ENCODE peak calls at places on chromosomes 5 and 9, in six cellular contexts. K is fibroblast of mammary gland, W is A549, B is spleen, V is lower lobe of right lung, P is BE2C. Q is an unnamed sample.

GRCh38 chr5:138722518-138722917 is 30.7 kb upstream of the CTNNA1 start:
- DNase-seq in K (no peak), W (no peak), B (no peak), V (peak), P (no peak), Q (no peak)

GRCh38 chr5:54140247-54140646 is 170.1 kb downstream of the ARL15 start:
- DNase-seq in K (no peak), W (no peak), B (no peak), V (no peak), P (no peak), Q (no peak)

GRCh38 chr9:137786511-137786920 is 91.1 kb upstream of the CACNA1B start:
- DNase-seq in K (peak), W (no peak), B (no peak), V (no peak), P (no peak), Q (no peak)

GRCh38 chr5:135124128-135124527 is 90.1 kb upstream of the PITX1 start:
- DNase-seq in K (no peak), W (no peak), B (no peak), V (no peak), P (no peak), Q (no peak)

GRCh38 chr9:80177949-80178480 is 606.2 kb downstream of the TLE4 start:
- DNase-seq in K (no peak), W (no peak), B (no peak), V (no peak), P (no peak), Q (no peak)

GRCh38 chr9:27118916-27119315 is 9.9 kb downstream of the TEK start:
- DNase-seq in K (peak), W (peak), B (no peak), V (no peak), P (no peak), Q (no peak)

GRCh38 chr5:59128646-59129290 is 545.9 kb downstream of the RAB3C start:
- DNase-seq in K (no peak), W (peak), B (no peak), V (no peak), P (no peak), Q (no peak)

GRCh38 chr5:65722575-65723424 is 795 bp downstream of the NLN start:
- DNase-seq in K (peak), W (peak), B (no peak), V (no peak), P (peak), Q (peak)

GRCh38 chr5:6461793-6462650 is 13.4 kb downstream of the UBE2QL1 start:
- DNase-seq in K (no peak), W (no peak), B (no peak), V (no peak), P (no peak), Q (no peak)

GRCh38 chr5:15717002-15717401 is 217.0 kb downstream of the FBXL7 start:
- DNase-seq in K (peak), W (no peak), B (no peak), V (no peak), P (peak), Q (no peak)

GRCh38 chr5:133580618-133581017 is 31.7 kb downstream of the FSTL4 start:
- DNase-seq in K (no peak), W (no peak), B (no peak), V (no peak), P (no peak), Q (no peak)

GRCh38 chr9:79883073-79883645 is 311.4 kb downstream of the TLE4 start:
- DNase-seq in K (no peak), W (no peak), B (peak), V (no peak), P (no peak), Q (no peak)

GRCh38 chr9:106111039-106111740 is 416.8 kb downstream of the TMEM38B start:
- DNase-seq in K (no peak), W (no peak), B (no peak), V (no peak), P (no peak), Q (no peak)

GRCh38 chr9:79651251-79651795 is 79.6 kb downstream of the TLE4 start:
- DNase-seq in K (no peak), W (no peak), B (peak), V (peak), P (no peak), Q (no peak)

GRCh38 chr5:61132559-61132958 is 29.7 kb downstream of the SMIM15 start:
- DNase-seq in K (no peak), W (no peak), B (no peak), V (no peak), P (no peak), Q (no peak)

GRCh38 chr5:139635191-139635590 is 13.0 kb upstream of the CXXC5 start:
- DNase-seq in K (no peak), W (no peak), B (peak), V (no peak), P (no peak), Q (no peak)

GRCh38 chr5:2506603-2507002 is 244.9 kb downstream of the IRX2 start:
- DNase-seq in K (no peak), W (no peak), B (no peak), V (no peak), P (no peak), Q (no peak)

GRCh38 chr9:20087481-20087880 is 298.6 kb upstream of the SLC24A2 start:
- DNase-seq in K (peak), W (no peak), B (no peak), V (no peak), P (no peak), Q (no peak)

GRCh38 chr5:109689740-109690455 is at the start of gene MAN2A1:
- DNase-seq in K (peak), W (peak), B (no peak), V (peak), P (peak), Q (peak)

GRCh38 chr9:38414040-38414723 is 10.1 kb downstream of the IGFBPL1 start:
- DNase-seq in K (no peak), W (no peak), B (no peak), V (no peak), P (no peak), Q (no peak)

GRCh38 chr9:5872496-5872895 is 18.2 kb upstream of the MLANA start:
- DNase-seq in K (no peak), W (no peak), B (no peak), V (no peak), P (no peak), Q (no peak)

GRCh38 chr9:4959028-4959427 is 26.0 kb upstream of the JAK2 start:
- DNase-seq in K (no peak), W (no peak), B (no peak), V (no peak), P (no peak), Q (no peak)

GRCh38 chr5:81773574-81773973 is 22.7 kb upstream of the SSBP2 start:
- DNase-seq in K (no peak), W (peak), B (no peak), V (no peak), P (no peak), Q (no peak)

GRCh38 chr5:67094476-67095300 is 101.9 kb downstream of the CD180 start:
- DNase-seq in K (peak), W (no peak), B (no peak), V (no peak), P (no peak), Q (no peak)

GRCh38 chr9:20509464-20509863 is 112.8 kb downstream of the MLLT3 start:
- DNase-seq in K (no peak), W (no peak), B (no peak), V (no peak), P (no peak), Q (no peak)

GRCh38 chr5:79173626-79174025 is 62.0 kb downstream of the BHMT start:
- DNase-seq in K (no peak), W (no peak), B (no peak), V (no peak), P (no peak), Q (no peak)

GRCh38 chr5:176402684-176403083 is 13.7 kb downstream of the CLTB start:
- DNase-seq in K (no peak), W (no peak), B (peak), V (no peak), P (peak), Q (peak)

GRCh38 chr9:93891549-93892310 is 63.4 kb downstream of the BARX1 start:
- DNase-seq in K (no peak), W (no peak), B (peak), V (peak), P (no peak), Q (no peak)

GRCh38 chr5:143023447-143024096 is 253.4 kb downstream of the ARHGAP26 start:
- DNase-seq in K (peak), W (no peak), B (no peak), V (no peak), P (peak), Q (peak)

GRCh38 chr5:53369681-53370080 is 110.7 kb upstream of the FST start:
- DNase-seq in K (peak), W (no peak), B (no peak), V (no peak), P (no peak), Q (no peak)

GRCh38 chr5:179287071-179287470 is 58.2 kb downstream of the ADAMTS2 start:
- DNase-seq in K (no peak), W (no peak), B (peak), V (peak), P (peak), Q (no peak)

GRCh38 chr9:22203371-22204138 is 194.4 kb upstream of the CDKN2B start:
- DNase-seq in K (peak), W (no peak), B (no peak), V (no peak), P (no peak), Q (no peak)

GRCh38 chr5:37615184-37615583 is 224.7 kb downstream of the GDNF start:
- DNase-seq in K (peak), W (no peak), B (no peak), V (no peak), P (no peak), Q (no peak)

GRCh38 chr9:14023285-14023684 is 290.7 kb downstream of the NFIB start:
- DNase-seq in K (no peak), W (no peak), B (no peak), V (no peak), P (no peak), Q (no peak)
- H3K4me3 ChIP-seq in K (no peak), W (no peak), B (no peak), V (no peak), P (no peak), Q (no peak)

GRCh38 chr5:39270172-39270848 is 50.9 kb upstream of the FYB1 start:
- DNase-seq in K (no peak), W (no peak), B (no peak), V (no peak), P (no peak), Q (no peak)
- H3K4me3 ChIP-seq in K (no peak), W (no peak), B (peak), V (peak), P (no peak), Q (no peak)

GRCh38 chr5:7867260-7867659 is 1.6 kb downstream of the FASTKD3 start:
- DNase-seq in K (no peak), W (no peak), B (no peak), V (no peak), P (no peak), Q (no peak)

GRCh38 chr5:7869474-7870136 is 657 bp downstream of the MTRR start:
- DNase-seq in K (no peak), W (no peak), B (no peak), V (peak), P (no peak), Q (peak)

GRCh38 chr5:7868427-7868772 is 431 bp downstream of the FASTKD3 start:
- DNase-seq in K (no peak), W (no peak), B (no peak), V (no peak), P (no peak), Q (no peak)

GRCh38 chr5:7868773-7869473 is at the start of the genes FASTKD3 and MTRR:
- DNase-seq in K (peak), W (peak), B (peak), V (peak), P (peak), Q (peak)

GRCh38 chr5:7866194-7866593 is 2.6 kb downstream of the FASTKD3 start:
- DNase-seq in K (no peak), W (no peak), B (no peak), V (no peak), P (no peak), Q (no peak)
- H3K4me3 ChIP-seq in K (no peak), W (no peak), B (no peak), V (no peak), P (no peak), Q (no peak)

GRCh38 chr9:134266418-134266817 is 59.8 kb upstream of the RXRA start:
- DNase-seq in K (no peak), W (no peak), B (no peak), V (no peak), P (no peak), Q (no peak)

GRCh38 chr9:134263575-134263974 is 62.7 kb upstream of the RXRA start:
- DNase-seq in K (no peak), W (no peak), B (no peak), V (no peak), P (no peak), Q (no peak)

GRCh38 chr9:134264169-134264568 is 62.1 kb upstream of the RXRA start:
- DNase-seq in K (no peak), W (no peak), B (no peak), V (no peak), P (no peak), Q (no peak)

GRCh38 chr9:134267305-134268265 is 58.7 kb upstream of the RXRA start:
- DNase-seq in K (no peak), W (no peak), B (no peak), V (no peak), P (no peak), Q (no peak)

DNA sequence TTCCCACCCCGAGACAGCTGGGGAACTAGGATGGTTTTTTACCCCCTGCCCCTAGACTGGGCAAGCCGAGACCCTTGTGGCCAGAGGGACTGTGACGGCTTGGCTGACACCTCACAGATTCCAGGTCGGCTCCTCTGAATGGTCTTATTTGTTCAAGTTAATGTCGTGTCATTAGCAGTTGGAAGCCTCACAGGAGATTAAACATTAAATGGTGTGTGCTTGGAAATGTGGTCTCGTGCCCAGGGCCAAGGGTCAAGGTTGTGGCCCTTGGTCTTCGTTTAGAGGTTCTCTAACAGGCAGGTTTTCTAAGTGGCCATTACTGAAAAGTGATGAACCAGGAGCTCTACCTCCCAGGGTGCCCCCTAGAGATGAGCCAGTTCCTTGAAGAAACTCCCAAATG is 61.2 kb upstream of the RXRA start:
- DNase-seq in K (no peak), W (no peak), B (no peak), V (no peak), P (no peak), Q (no peak)
- H3K4me3 ChIP-seq in K (no peak), W (no peak), B (no peak), V (no peak), P (no peak), Q (no peak)

DNA sequence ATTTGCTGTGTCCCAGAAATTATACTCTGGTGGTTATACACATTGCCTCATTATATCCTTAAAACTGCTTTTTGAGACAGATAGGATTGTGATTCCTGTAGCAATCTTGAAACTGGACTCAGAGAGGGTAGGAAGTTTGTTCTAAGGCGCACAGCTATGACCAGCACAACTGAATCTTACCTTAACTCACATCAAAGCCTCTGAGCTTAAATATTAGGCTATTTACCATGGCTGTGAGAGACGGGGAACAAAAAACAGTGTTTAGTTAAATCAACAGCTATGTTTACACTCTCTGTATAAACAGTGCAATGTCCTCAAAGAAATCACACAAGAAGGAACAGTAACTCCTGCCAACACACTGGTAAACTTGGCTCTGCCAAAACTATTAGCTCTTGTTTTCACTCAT is 50.9 kb upstream of the TUT7 start:
- DNase-seq in K (peak), W (peak), B (no peak), V (no peak), P (no peak), Q (no peak)
- H3K4me3 ChIP-seq in K (no peak), W (no peak), B (no peak), V (no peak), P (no peak), Q (no peak)

GRCh38 chr9:99103505-99103904 is 1.4 kb upstream of the TGFBR1 start:
- DNase-seq in K (no peak), W (peak), B (no peak), V (no peak), P (no peak), Q (no peak)
- H3K4me3 ChIP-seq in K (no peak), W (peak), B (no peak), V (peak), P (no peak), Q (no peak)

GRCh38 chr5:128537306-128537998 is 593 bp downstream of the FBN2 start:
- DNase-seq in K (peak), W (peak), B (peak), V (peak), P (no peak), Q (peak)
- H3K4me3 ChIP-seq in K (peak), W (peak), B (peak), V (peak), P (no peak), Q (peak)

Q was measured in SK-N-SH.